ENCODE peak calls at places on chromosomes 11 and 22, in eight cellular contexts. E is HCEC 1CT; J is adipocyte; V is GM04504; H is type B pancreatic cell; G is endothelial cell; Y is stomach; I is CD4-positive, CD25-positive, alpha-beta regulatory T cell. W is an unnamed sample.

GRCh38 chr22:46063861-46064235 is 86.5 kb upstream of the PPARA start:
- DNase-seq in V (peak), J (no peak), Y (peak), I (no peak), H (no peak), E (no peak), G (no peak), W (no peak)

GRCh38 chr11:120714448-120714847 is 202.9 kb downstream of the GRIK4 start:
- DNase-seq in H (no peak), Y (no peak), V (no peak), J (no peak), G (no peak), I (no peak), E (peak), W (no peak)

GRCh38 chr22:22408269-22408668 is 100.3 kb downstream of the ZNF280B start:
- DNase-seq in I (no peak), J (no peak), V (no peak), Y (no peak), G (no peak), H (no peak), E (no peak), W (no peak)

GRCh38 chr11:110565344-110565684 is 135.6 kb downstream of the FDX1 start:
- DNase-seq in H (no peak), I (no peak), G (no peak), E (no peak), Y (no peak), J (peak), V (no peak), W (no peak)

GRCh38 chr11:86888978-86889341 is 66.2 kb downstream of the FZD4 start:
- DNase-seq in H (no peak), I (no peak), E (no peak), J (no peak), G (no peak), Y (no peak), V (no peak), W (no peak)

GRCh38 chr11:120375076-120375475 is 38.9 kb downstream of the ARHGEF12 start:
- DNase-seq in E (no peak), I (no peak), J (no peak), Y (no peak), H (no peak), V (no peak), G (no peak), W (no peak)

GRCh38 chr22:30602049-30602448 is 4.9 kb upstream of the TCN2 start:
- DNase-seq in V (no peak), E (peak), Y (no peak), H (no peak), G (no peak), I (peak), J (peak), W (no peak)

GRCh38 chr11:95788921-95789505 is 569 bp downstream of the FAM76B start:
- DNase-seq in E (peak), J (peak), V (peak), H (peak), G (peak), Y (no peak), I (peak), W (no peak)

GRCh38 chr11:65424200-65425104 is 1.9 kb downstream of the NEAT1 start:
- DNase-seq in V (peak), Y (peak), I (peak), G (no peak), J (peak), E (peak), H (no peak), W (no peak)

GRCh38 chr22:35092146-35092805 is 26.3 kb downstream of the ISX start:
- DNase-seq in Y (no peak), V (no peak), I (no peak), J (no peak), E (no peak), G (no peak), H (no peak), W (no peak)

GRCh38 chr22:21718492-21718891 is 17.1 kb downstream of the YPEL1 start:
- DNase-seq in G (no peak), H (no peak), E (no peak), I (no peak), J (no peak), Y (no peak), V (no peak), W (no peak)

GRCh38 chr11:1825039-1825740 is 9.6 kb upstream of the SYT8 start:
- DNase-seq in V (no peak), H (peak), G (peak), E (no peak), J (no peak), Y (peak), I (no peak), W (no peak)

GRCh38 chr11:122040476-122040875 is 75.5 kb downstream of the BLID start:
- DNase-seq in J (no peak), V (no peak), H (no peak), G (no peak), I (no peak), E (no peak), Y (no peak), W (no peak)

GRCh38 chr11:1082346-1082727 is 7.7 kb downstream of the MUC2 start:
- DNase-seq in H (no peak), Y (no peak), E (no peak), J (no peak), G (no peak), V (no peak), I (no peak), W (no peak)

GRCh38 chr11:108802492-108802891 is 137.6 kb downstream of the DDX10 start:
- DNase-seq in G (no peak), E (no peak), H (no peak), J (no peak), Y (no peak), I (no peak), V (no peak), W (no peak)

GRCh38 chr11:17917556-17917955 is 95.3 kb downstream of the SERGEF start:
- DNase-seq in Y (no peak), H (no peak), V (no peak), E (no peak), I (no peak), G (no peak), J (no peak), W (no peak)

GRCh38 chr11:35330924-35331323 is 88.4 kb downstream of the SLC1A2 start:
- DNase-seq in I (peak), J (no peak), E (no peak), G (no peak), H (no peak), Y (no peak), V (no peak), W (no peak)

GRCh38 chr11:63937713-63938480 is 905 bp upstream of the NAA40 start:
- DNase-seq in E (no peak), H (no peak), G (no peak), Y (no peak), I (peak), J (no peak), V (no peak), W (no peak)

W was measured in GF-D8.